ENCODE peak calls at places on chromosomes 16 and 17, in six cellular contexts. W is sigmoid colon; H is CD8-positive, alpha-beta memory T cell; V is spleen; F is HepG2; E is prostate gland. I is an unnamed sample.

GRCh38 chr17:77952368-77952767 is 6.1 kb upstream of the TNRC6C start:
- DNase-seq in E (no peak), W (no peak), V (no peak), H (no peak), F (no peak), I (no peak)

GRCh38 chr17:57657211-57657610 is 87.9 kb downstream of the CCDC182 start:
- DNase-seq in V (no peak), H (no peak), W (no peak), E (no peak), F (no peak), I (no peak)

GRCh38 chr17:14792751-14793150 is 472.4 kb downstream of the PMP22 start:
- DNase-seq in F (no peak), E (peak), H (no peak), W (peak), V (no peak), I (no peak)

GRCh38 chr16:79897444-79898146 is 297.1 kb upstream of the MAF start:
- DNase-seq in W (no peak), E (no peak), F (peak), V (no peak), H (no peak), I (no peak)

GRCh38 chr17:66855204-66855603 is 20.3 kb downstream of the CACNG5 start:
- DNase-seq in V (no peak), F (no peak), E (no peak), W (no peak), H (no peak), I (no peak)

GRCh38 chr17:80957461-80957941 is 34.1 kb upstream of the CHMP6 start:
- DNase-seq in V (peak), F (no peak), H (peak), E (no peak), W (peak), I (no peak)

GRCh38 chr17:20189322-20189721 is 180.2 kb downstream of the SPECC1 start:
- DNase-seq in H (no peak), W (no peak), E (no peak), V (no peak), F (no peak), I (no peak)

GRCh38 chr17:28315846-28316705 is 2.9 kb upstream of the TMEM97 start:
- DNase-seq in F (no peak), H (no peak), V (no peak), W (no peak), E (no peak), I (no peak)

GRCh38 chr17:57707892-57708291 is 37.2 kb downstream of the CCDC182 start:
- DNase-seq in W (no peak), H (no peak), E (no peak), V (no peak), F (no peak), I (no peak)

GRCh38 chr17:77666480-77666879 is 292.0 kb upstream of the TNRC6C start:
- DNase-seq in H (no peak), E (no peak), V (peak), F (no peak), W (no peak), I (no peak)

GRCh38 chr17:77675816-77676799 is 282.4 kb upstream of the TNRC6C start:
- DNase-seq in H (peak), F (no peak), V (peak), W (peak), E (no peak), I (no peak)

GRCh38 chr17:82386881-82387498 is 15.4 kb downstream of the UTS2R start:
- DNase-seq in E (no peak), F (no peak), V (no peak), H (no peak), W (no peak), I (no peak)

GRCh38 chr17:82384730-82385429 is 13.3 kb downstream of the UTS2R start:
- DNase-seq in V (no peak), W (no peak), H (peak), F (peak), E (peak), I (no peak)

GRCh38 chr17:82384051-82384729 is 12.6 kb downstream of the UTS2R start:
- DNase-seq in W (no peak), V (no peak), E (no peak), F (peak), H (peak), I (no peak)

GRCh38 chr17:82386256-82386831 is 14.8 kb downstream of the UTS2R start:
- DNase-seq in W (no peak), F (no peak), H (no peak), E (no peak), V (no peak), I (no peak)

DNA sequence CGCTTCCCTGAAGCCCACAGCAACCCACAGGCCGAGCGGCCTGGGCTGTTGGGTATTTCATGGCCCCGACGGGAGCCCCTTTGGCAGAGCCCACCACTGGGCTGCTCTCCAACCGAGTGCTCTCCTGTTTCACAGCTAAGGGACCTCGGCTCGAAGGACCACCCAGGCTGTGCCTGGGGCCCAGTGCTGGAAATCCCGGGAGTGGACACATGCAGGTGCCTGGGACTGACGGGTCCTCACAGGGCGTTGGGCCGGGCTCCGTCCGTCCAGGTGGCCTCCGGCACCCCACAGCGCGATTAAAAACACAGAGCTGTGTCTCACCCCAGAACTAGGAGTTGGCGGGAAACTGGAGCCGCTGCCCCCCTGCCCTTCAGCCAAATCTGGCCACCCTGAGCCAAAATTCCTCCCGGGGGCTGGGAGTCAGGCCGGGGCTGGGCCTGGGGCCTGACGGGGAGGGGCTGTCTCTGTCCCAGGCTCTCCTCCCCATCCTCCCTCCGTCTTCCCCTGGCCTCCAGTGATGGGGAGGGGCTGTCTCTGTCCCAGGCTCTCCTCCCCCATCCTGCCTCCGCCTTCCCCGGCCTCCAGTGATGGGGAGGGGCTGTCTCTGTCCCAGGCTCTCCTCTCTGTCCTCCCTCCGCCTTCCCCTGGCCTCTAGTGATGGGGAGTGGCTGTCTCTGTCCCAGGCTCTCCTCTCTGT is 14.1 kb downstream of the UTS2R start:
- DNase-seq in W (no peak), V (no peak), H (no peak), F (no peak), E (no peak), I (no peak)
- H3K27ac ChIP-seq in W (no peak), V (no peak), H (no peak), F (no peak), E (no peak), I (no peak)

DNA sequence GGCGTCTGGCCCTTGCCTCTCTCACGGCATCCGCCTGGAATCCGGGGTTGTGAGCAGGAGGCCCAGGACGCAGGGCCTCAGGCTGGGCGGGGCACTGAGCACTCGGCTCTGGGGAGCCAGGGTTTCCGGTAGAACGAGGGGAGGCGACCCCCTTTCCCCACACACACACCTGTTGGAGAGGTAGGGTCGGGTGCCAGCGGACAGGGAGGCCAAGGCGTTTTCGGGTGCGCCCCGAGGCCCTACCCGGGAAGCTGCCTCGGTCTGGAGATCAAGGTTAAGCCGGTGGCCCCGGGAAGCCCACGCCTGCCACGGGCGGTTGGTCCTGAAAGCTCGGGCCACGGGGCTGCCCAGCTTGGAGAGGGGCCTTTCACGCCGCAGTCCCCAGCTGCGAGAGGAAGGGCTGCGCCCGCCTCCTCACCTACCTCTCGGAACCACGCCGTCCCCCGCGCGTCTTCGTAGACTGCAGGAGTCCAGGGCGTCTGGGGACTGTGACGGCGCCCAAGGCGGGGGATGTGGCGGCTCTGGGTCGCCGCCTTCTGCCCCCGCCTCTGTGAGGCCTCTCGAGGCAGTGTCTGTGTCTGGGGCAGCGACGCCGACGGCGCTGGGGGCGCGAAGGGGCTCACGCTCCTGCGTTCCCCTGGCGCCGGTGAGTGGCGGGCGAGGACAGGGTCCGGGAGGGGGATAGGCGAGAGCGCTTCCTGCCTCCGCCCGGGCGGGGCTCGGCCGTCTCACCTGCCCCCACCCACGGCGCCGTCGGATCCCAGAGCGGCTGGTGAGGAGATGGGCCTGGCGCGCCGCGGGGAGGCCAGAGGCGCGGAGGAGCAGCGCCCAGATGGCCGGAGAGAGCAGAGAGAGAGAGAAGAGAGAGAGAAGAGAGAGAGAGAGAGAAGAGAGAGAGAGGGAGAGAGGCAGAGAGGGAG is 20.3 kb upstream of the HOXB9 start:
- DNase-seq in H (peak), V (no peak), W (no peak), E (no peak), F (no peak), I (no peak)
- H3K4me3 ChIP-seq in H (peak), V (peak), W (no peak), E (no peak), F (no peak), I (no peak)

GRCh38 chr17:40076101-40076498 is 13.3 kb downstream of the THRA start:
- DNase-seq in E (no peak), V (no peak), H (no peak), W (no peak), F (no peak), I (no peak)
- H3K27ac ChIP-seq in E (peak), V (peak), H (peak), W (peak), F (peak), I (no peak)

DNA sequence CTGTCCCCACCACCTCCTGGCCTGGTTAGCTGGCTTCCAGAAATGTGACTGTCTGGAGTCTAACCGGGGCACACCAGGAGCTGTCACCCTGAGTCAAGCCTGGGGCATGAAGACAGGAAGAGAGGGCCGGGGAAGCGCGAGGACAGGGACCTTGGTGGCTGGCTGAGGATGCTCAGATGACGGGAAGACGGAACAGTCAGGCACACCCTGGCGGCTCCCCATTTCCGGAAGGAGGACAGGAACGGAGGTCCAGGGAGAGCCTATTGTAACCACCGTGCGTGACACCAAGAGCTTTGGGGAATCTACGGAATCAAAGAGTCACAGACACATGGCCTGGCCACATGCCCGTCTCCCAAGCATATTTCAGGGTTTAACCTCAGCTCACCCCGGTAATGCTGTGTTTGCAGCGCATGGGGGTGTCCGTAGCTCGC is 51.7 kb downstream of the SDK2 start:
- DNase-seq in E (no peak), V (peak), H (no peak), W (no peak), F (no peak), I (no peak)
- H3K4me3 ChIP-seq in E (no peak), V (no peak), H (peak), W (no peak), F (no peak), I (peak)

GRCh38 chr16:12317121-12317810 is 340.7 kb downstream of the SNX29 start:
- DNase-seq in F (no peak), W (no peak), E (no peak), H (no peak), V (peak), I (no peak)
- H3K27ac ChIP-seq in F (no peak), W (no peak), E (no peak), H (no peak), V (no peak), I (no peak)

GRCh38 chr17:35407531-35407930 is 24.8 kb downstream of the SLFN12 start:
- DNase-seq in F (no peak), V (no peak), E (no peak), W (no peak), H (no peak), I (no peak)
- H3K4me3 ChIP-seq in F (no peak), V (no peak), E (no peak), W (no peak), H (no peak), I (no peak)

I was measured in CD4-positive, alpha-beta memory T cell.